ENCODE peak calls at places on chromosomes 3 and 15, in ten cellular contexts. U, R, V, K, T, S, B, X, G and Y are unnamed samples.

GRCh38 chr3:49110780-49111179 is 6.2 kb upstream of the QARS1 start:
- DNase-seq in U (no peak), R (no peak), V (no peak), K (no peak), T (no peak), S (no peak), B (no peak), X (no peak), G (no peak), Y (no peak)

GRCh38 chr3:171315919-171316318 is 144.3 kb downstream of the TNIK start:
- DNase-seq in U (no peak), R (no peak), V (no peak), K (no peak), T (no peak), S (no peak), B (no peak), X (no peak), G (no peak), Y (no peak)

GRCh38 chr3:56931816-56932215 is 128.6 kb upstream of the SPATA12 start:
- DNase-seq in U (no peak), R (no peak), V (no peak), K (no peak), T (no peak), S (no peak), B (no peak), X (no peak), G (no peak), Y (no peak)

GRCh38 chr3:53046171-53047170 is 598 bp upstream of the SFMBT1 start:
- DNase-seq in U (no peak), R (peak), V (peak), K (peak), T (peak), S (no peak), B (peak), X (no peak), G (peak), Y (no peak)

GRCh38 chr3:141049681-141050080 is 1.5 kb upstream of the SPSB4 start:
- DNase-seq in U (no peak), R (no peak), V (no peak), K (no peak), T (no peak), S (no peak), B (peak), X (no peak), G (no peak), Y (no peak)

GRCh38 chr15:29685156-29686078 is 136.9 kb downstream of the TJP1 start:
- DNase-seq in U (peak), R (peak), V (no peak), K (peak), T (no peak), S (no peak), B (no peak), X (no peak), G (no peak), Y (no peak)

GRCh38 chr15:43957724-43958123 is 130.9 kb downstream of the WDR76 start:
- DNase-seq in U (no peak), R (no peak), V (no peak), K (no peak), T (no peak), S (no peak), B (no peak), X (no peak), G (no peak), Y (no peak)

GRCh38 chr3:136929984-136930671 is 27.7 kb upstream of the IL20RB start:
- DNase-seq in U (no peak), R (peak), V (no peak), K (peak), T (peak), S (no peak), B (no peak), X (no peak), G (no peak), Y (no peak)

GRCh38 chr3:126926684-126927404 is 56.1 kb upstream of the PLXNA1 start:
- DNase-seq in U (peak), R (peak), V (peak), K (peak), T (no peak), S (peak), B (no peak), X (peak), G (no peak), Y (no peak)

GRCh38 chr15:50685976-50686467 is 575 bp downstream of the TRPM7 start:
- DNase-seq in U (peak), R (peak), V (peak), K (peak), T (peak), S (no peak), B (peak), X (no peak), G (peak), Y (no peak)

GRCh38 chr3:5568451-5568850 is 380.9 kb downstream of the EDEM1 start:
- DNase-seq in U (peak), R (no peak), V (no peak), K (no peak), T (no peak), S (no peak), B (peak), X (no peak), G (no peak), Y (no peak)

GRCh38 chr3:149575213-149575961 is 82.4 kb downstream of the WWTR1 start:
- DNase-seq in U (peak), R (peak), V (no peak), K (peak), T (no peak), S (peak), B (peak), X (peak), G (no peak), Y (no peak)

GRCh38 chr3:124467980-124468902 is 262.0 kb upstream of the UMPS start:
- DNase-seq in U (peak), R (peak), V (peak), K (peak), T (peak), S (no peak), B (peak), X (no peak), G (no peak), Y (no peak)

GRCh38 chr3:14780927-14781507 is 37.7 kb upstream of the FGD5 start:
- DNase-seq in U (peak), R (peak), V (no peak), K (no peak), T (peak), S (no peak), B (peak), X (no peak), G (no peak), Y (peak)

GRCh38 chr15:73001840-73002239 is 50.4 kb upstream of the NEO1 start:
- DNase-seq in U (no peak), R (no peak), V (no peak), K (no peak), T (no peak), S (no peak), B (no peak), X (no peak), G (no peak), Y (no peak)

GRCh38 chr3:152937234-152937633 is 102.3 kb downstream of the P2RY1 start:
- DNase-seq in U (no peak), R (no peak), V (no peak), K (no peak), T (no peak), S (no peak), B (no peak), X (no peak), G (no peak), Y (no peak)

GRCh38 chr3:13599887-13600450 is 51.0 kb downstream of the FBLN2 start:
- DNase-seq in U (no peak), R (no peak), V (no peak), K (no peak), T (no peak), S (no peak), B (no peak), X (no peak), G (no peak), Y (no peak)

GRCh38 chr3:50322386-50323091 is at the start of gene HYAL2:
- DNase-seq in U (no peak), R (no peak), V (peak), K (no peak), T (peak), S (no peak), B (no peak), X (no peak), G (no peak), Y (peak)

GRCh38 chr15:31303434-31304073 is 23.1 kb upstream of the KLF13 start:
- DNase-seq in U (no peak), R (no peak), V (no peak), K (peak), T (peak), S (no peak), B (peak), X (no peak), G (peak), Y (no peak)

GRCh38 chr3:78204977-78205376 is 1165.1 kb downstream of the ROBO2 start:
- DNase-seq in U (peak), R (peak), V (no peak), K (peak), T (no peak), S (peak), B (no peak), X (no peak), G (no peak), Y (no peak)

GRCh38 chr3:156751461-156752025 is 74.6 kb upstream of the LEKR1 start:
- DNase-seq in U (no peak), R (peak), V (no peak), K (peak), T (no peak), S (peak), B (peak), X (no peak), G (no peak), Y (peak)

GRCh38 chr3:169658311-169658931 is 5.1 kb downstream of the MECOM start:
- DNase-seq in U (no peak), R (no peak), V (peak), K (no peak), T (no peak), S (no peak), B (no peak), X (peak), G (no peak), Y (no peak)

GRCh38 chr15:101723161-101723873 is 956 bp downstream of the TARS3 start:
- DNase-seq in U (peak), R (peak), V (no peak), K (peak), T (no peak), S (no peak), B (peak), X (no peak), G (peak), Y (no peak)

GRCh38 chr3:122730240-122730639 is 49.6 kb downstream of the PARP14 start:
- DNase-seq in U (no peak), R (no peak), V (no peak), K (no peak), T (no peak), S (no peak), B (no peak), X (no peak), G (no peak), Y (no peak)

GRCh38 chr3:109702252-109702651 is 364.9 kb upstream of the DPPA4 start:
- DNase-seq in U (peak), R (peak), V (no peak), K (no peak), T (no peak), S (no peak), B (peak), X (no peak), G (no peak), Y (no peak)

GRCh38 chr3:98038241-98038640 is 3.1 kb upstream of the GABRR3 start:
- DNase-seq in U (no peak), R (no peak), V (no peak), K (no peak), T (no peak), S (no peak), B (no peak), X (no peak), G (no peak), Y (no peak)

GRCh38 chr3:55159711-55160110 is 231.9 kb upstream of the LRTM1 start:
- DNase-seq in U (no peak), R (no peak), V (no peak), K (no peak), T (no peak), S (no peak), B (no peak), X (no peak), G (no peak), Y (no peak)

GRCh38 chr15:96115642-96116041 is 214.9 kb upstream of the NR2F2 start:
- DNase-seq in U (peak), R (peak), V (no peak), K (no peak), T (no peak), S (peak), B (no peak), X (no peak), G (no peak), Y (no peak)

GRCh38 chr3:128336337-128337156 is 130.1 kb downstream of the DNAJB8 start:
- DNase-seq in U (no peak), R (no peak), V (no peak), K (no peak), T (no peak), S (no peak), B (no peak), X (no peak), G (no peak), Y (peak)

GRCh38 chr15:101188517-101189340 is 63.1 kb downstream of the CHSY1 start:
- DNase-seq in U (peak), R (peak), V (no peak), K (peak), T (no peak), S (peak), B (no peak), X (no peak), G (no peak), Y (no peak)

GRCh38 chr15:63136742-63137141 is 15.1 kb downstream of the LACTB start:
- DNase-seq in U (no peak), R (no peak), V (no peak), K (no peak), T (no peak), S (no peak), B (no peak), X (no peak), G (no peak), Y (no peak)

GRCh38 chr15:24269166-24269571 is 406.4 kb upstream of the NPAP1 start:
- DNase-seq in U (no peak), R (no peak), V (no peak), K (no peak), T (no peak), S (no peak), B (no peak), X (no peak), G (no peak), Y (no peak)

GRCh38 chr15:94322141-94322540 is 90.8 kb downstream of the MCTP2 start:
- DNase-seq in U (no peak), R (no peak), V (no peak), K (no peak), T (no peak), S (peak), B (peak), X (no peak), G (no peak), Y (no peak)

GRCh38 chr15:59276225-59277178 is 69.9 kb downstream of the LDHAL6B start:
- DNase-seq in U (peak), R (no peak), V (no peak), K (peak), T (no peak), S (no peak), B (no peak), X (no peak), G (no peak), Y (no peak)

GRCh38 chr3:29065211-29065785 is 215.6 kb upstream of the RBMS3 start:
- DNase-seq in U (peak), R (peak), V (no peak), K (peak), T (peak), S (peak), B (no peak), X (peak), G (no peak), Y (peak)

GRCh38 chr15:36498922-36499321 is 80.5 kb upstream of the CDIN1 start:
- DNase-seq in U (peak), R (no peak), V (no peak), K (no peak), T (no peak), S (no peak), B (no peak), X (no peak), G (no peak), Y (no peak)

GRCh38 chr15:36499751-36500389 is 79.6 kb upstream of the CDIN1 start:
- DNase-seq in U (no peak), R (peak), V (no peak), K (no peak), T (no peak), S (no peak), B (no peak), X (no peak), G (no peak), Y (no peak)

GRCh38 chr15:36502509-36502908 is 76.9 kb upstream of the CDIN1 start:
- DNase-seq in U (no peak), R (no peak), V (no peak), K (no peak), T (no peak), S (no peak), B (no peak), X (no peak), G (no peak), Y (no peak)

GRCh38 chr15:36498401-36498800 is 81.0 kb upstream of the CDIN1 start:
- DNase-seq in U (no peak), R (no peak), V (no peak), K (no peak), T (no peak), S (no peak), B (no peak), X (no peak), G (no peak), Y (no peak)

DNA sequence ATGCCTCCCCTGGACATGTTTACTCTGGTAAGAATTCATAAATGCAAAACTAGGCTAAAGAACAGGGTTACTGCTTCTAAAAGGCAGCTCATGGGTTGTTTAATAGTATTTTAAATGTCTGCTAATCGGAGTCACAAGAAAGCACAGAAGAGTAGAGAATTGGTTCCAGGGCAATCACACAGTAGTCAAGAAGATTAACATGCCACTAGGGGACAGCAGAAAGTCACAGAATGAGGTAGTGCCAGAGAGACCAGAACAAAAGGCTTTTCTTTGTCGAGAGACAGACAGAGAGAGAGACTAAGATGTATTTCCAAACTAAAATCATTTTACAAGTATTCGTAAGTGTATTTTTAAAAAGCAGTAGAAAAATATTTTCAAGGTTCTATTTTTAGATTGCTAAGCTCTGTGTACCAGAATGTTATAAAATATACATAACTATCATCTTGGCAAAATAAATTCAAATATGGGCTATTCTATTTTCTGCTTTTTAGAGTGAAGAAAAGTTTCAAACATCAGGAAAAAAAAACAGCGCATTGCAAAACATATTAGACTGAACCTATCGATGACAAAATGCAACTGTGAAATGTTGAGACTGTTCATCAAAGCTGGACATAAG is 78.3 kb upstream of the CDIN1 start:
- DNase-seq in U (peak), R (peak), V (no peak), K (peak), T (no peak), S (peak), B (peak), X (no peak), G (no peak), Y (no peak)
- TF ChIP-seq CTCF in U (peak), R (peak), V (peak), K (peak), T (peak), S (peak), B (peak), X (peak), G (peak), Y (peak)

DNA sequence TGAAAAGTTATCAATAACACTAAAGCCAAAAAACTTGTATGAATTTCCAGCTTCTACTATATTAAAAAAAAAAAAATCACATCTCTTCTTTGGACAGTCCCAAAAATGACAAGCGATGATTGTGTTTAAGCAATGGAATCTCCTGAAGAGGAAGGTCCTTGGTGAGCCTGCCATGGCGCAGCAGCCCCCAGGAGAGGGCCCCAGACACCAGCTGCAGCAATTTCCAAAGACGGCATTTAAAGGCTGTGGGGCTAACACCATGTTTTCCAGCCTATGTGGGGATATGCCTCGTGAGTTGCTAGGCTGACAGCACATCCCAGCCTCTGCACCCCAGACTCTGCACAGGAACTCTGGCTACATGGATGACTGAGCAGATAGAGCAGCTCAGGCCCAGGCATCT is 14.7 kb downstream of the SKIC8 start:
- DNase-seq in U (no peak), R (no peak), V (no peak), K (no peak), T (no peak), S (no peak), B (peak), X (no peak), G (no peak), Y (no peak)
- TF ChIP-seq CTCF in U (no peak), R (peak), V (no peak), K (no peak), T (no peak), S (no peak), B (peak), X (no peak), G (no peak), Y (peak)

DNA sequence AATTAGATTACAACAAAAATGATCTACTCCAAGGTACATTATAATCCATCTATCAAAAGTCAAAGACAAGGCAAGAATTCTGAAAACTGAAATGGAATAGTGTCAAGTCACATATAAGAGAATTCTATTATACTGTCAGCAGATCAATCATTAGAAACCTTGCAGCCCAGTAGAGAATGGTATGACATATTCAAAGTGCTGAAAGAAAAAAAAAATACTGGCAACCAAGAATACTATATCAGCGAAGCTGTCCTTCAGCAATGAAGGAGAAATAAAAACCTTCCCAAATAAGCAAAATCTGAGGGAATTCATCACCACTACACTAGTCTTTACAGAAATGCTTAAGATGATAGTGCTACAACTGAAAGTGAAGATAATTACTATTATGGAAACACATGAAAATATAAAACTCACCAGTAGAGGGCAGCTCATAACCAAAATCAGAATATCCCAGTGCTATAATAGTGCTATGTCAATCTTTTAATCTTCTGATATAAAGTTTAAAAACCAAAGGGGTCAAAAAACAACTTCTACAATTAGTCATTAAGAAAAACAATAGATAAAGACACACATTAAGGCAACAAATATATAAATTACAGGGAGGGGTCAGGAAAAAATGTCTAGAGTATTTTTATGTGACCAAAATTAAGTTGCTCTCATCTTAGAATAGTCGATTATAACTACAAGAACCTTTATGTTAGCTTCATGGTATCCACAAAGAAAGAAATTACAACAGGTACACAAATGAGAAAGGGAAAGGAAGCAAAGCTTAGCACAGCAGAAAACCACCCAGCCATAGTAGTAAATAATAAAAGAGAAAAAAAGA is 190.7 kb upstream of the CNTN6 start:
- DNase-seq in U (peak), R (peak), V (no peak), K (no peak), T (no peak), S (no peak), B (peak), X (no peak), G (no peak), Y (no peak)
- TF ChIP-seq CTCF in U (peak), R (peak), V (peak), K (peak), T (peak), S (no peak), B (no peak), X (no peak), G (no peak), Y (peak)

DNA sequence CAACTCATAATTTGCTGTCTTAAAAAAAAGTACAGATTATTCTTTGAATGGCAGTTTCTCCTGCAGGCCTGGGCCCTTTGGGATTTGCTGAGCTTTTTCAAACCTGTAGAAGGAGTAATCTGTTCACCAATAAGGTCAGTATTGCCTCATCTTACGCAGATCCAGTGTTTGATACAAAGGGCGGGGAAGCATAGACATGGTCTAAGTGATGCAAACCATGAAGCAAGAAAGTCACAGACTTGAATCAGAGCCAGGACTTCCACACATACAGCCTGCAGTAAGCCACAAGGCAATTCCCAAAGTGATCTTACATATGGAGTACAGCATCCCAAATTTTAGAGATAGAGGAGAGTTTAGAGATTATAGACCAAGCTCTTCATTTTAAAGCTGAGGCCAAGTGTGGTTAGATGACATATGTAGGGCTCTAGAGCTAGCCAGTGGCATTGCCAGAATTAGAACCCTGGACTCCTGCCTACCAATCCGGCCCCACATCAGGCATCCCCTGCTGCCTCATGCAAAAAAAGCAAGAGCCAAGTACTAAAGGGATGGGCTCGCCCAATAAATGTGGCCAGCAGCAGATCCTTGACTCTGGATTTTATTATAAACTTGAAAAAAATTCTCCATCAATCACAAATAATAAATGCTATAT is 24.2 kb downstream of the ABI3BP start:
- DNase-seq in U (no peak), R (no peak), V (no peak), K (no peak), T (no peak), S (no peak), B (no peak), X (no peak), G (no peak), Y (no peak)
- TF ChIP-seq CTCF in U (no peak), R (no peak), V (no peak), K (no peak), T (no peak), S (no peak), B (no peak), X (no peak), G (no peak), Y (no peak)